ENCODE peak calls at places on chromosomes 3 and 15, in eight cellular contexts. Y is NAMALWA; T is stimulated activated CD4-positive, alpha-beta T cell treated with anti-CD3 and anti-CD28 coated beads, Interleukin-15, amount 100 ng/mL, for 24 hours; G is mucosa of descending colon; Z is Right ventricle myocardium superior; C is nephron progenitor cell; W is lung microvascular endothelial cell; L is T-helper 1 cell. U is an unnamed sample.

GRCh38 chr15:58517252-58517681 is 85.5 kb downstream of the LIPC start:
- DNase-seq in Z (no peak), T (peak; percentile 16), G (no peak), L (no peak), Y (peak; percentile 5), C (no peak), W (no peak), U (no peak)

GRCh38 chr15:79316864-79317263 is 6.0 kb downstream of the TMED3 start:
- DNase-seq in Z (no peak), T (no peak), G (no peak), C (no peak), Y (no peak), W (no peak), L (no peak), U (no peak)

GRCh38 chr15:78810377-78811123 is 714 bp downstream of the ADAMTS7 start:
- DNase-seq in W (peak; percentile 62), C (peak; percentile 69), Z (peak; percentile 85), Y (no peak), G (peak; percentile 71), T (peak; percentile 14), L (no peak), U (no peak)

GRCh38 chr3:105255351-105255750 is 111.4 kb upstream of the ALCAM start:
- DNase-seq in L (no peak), G (no peak), T (no peak), W (peak; percentile 16), C (no peak), Y (no peak), Z (no peak), U (no peak)

GRCh38 chr15:63052961-63053698 is 10.6 kb downstream of the TPM1 start:
- DNase-seq in L (no peak), Y (no peak), G (no peak), Z (peak; percentile 66), T (no peak), C (peak; percentile 22), W (no peak), U (no peak)

GRCh38 chr3:194204036-194204792 is 68.3 kb downstream of the HES1 start:
- DNase-seq in L (no peak), Z (no peak), W (no peak), C (peak; percentile 56), Y (no peak), G (peak; percentile 39), T (peak; percentile 44), U (no peak)

GRCh38 chr3:12194209-12194608 is 35.5 kb upstream of the TIMP4 start:
- DNase-seq in G (no peak), L (no peak), T (no peak), Y (no peak), Z (no peak), W (peak; percentile 57), C (no peak), U (no peak)

GRCh38 chr15:85652457-85652856 is 142.3 kb downstream of the KLHL25 start:
- DNase-seq in T (no peak), Y (no peak), L (no peak), W (peak; percentile 41), G (no peak), Z (no peak), C (no peak), U (no peak)

GRCh38 chr3:113002676-113003075 is 11.9 kb downstream of the GTPBP8 start:
- DNase-seq in C (no peak), L (peak; percentile 17), W (peak; percentile 18), T (peak; percentile 45), Z (no peak), G (no peak), Y (no peak), U (no peak)

GRCh38 chr3:23992051-23992628 is 47.1 kb downstream of the NR1D2 start:
- DNase-seq in G (no peak), L (no peak), W (peak; percentile 83), T (no peak), Y (no peak), Z (no peak), C (no peak), U (no peak)

GRCh38 chr15:77030928-77031375 is 36.0 kb downstream of the PSTPIP1 start:
- DNase-seq in W (no peak), Y (no peak), L (no peak), Z (peak; percentile 26), C (no peak), T (peak; percentile 1), G (peak; percentile 30), U (no peak)

GRCh38 chr15:72599855-72600464 is 54.5 kb upstream of the GOLGA6B start:
- DNase-seq in Y (peak; percentile 67), W (peak; percentile 63), C (peak; percentile 43), G (no peak), T (peak; percentile 29), Z (no peak), L (no peak), U (no peak)

GRCh38 chr3:194396897-194397756 is 1.9 kb downstream of the GP5 start:
- DNase-seq in Z (no peak), G (peak; percentile 38), C (no peak), Y (no peak), L (no peak), T (peak; percentile 55), W (peak; percentile 21), U (peak; percentile 14)

GRCh38 chr3:128879125-128879969 is at the start of gene ACAD9:
- DNase-seq in W (peak; percentile 99), T (peak; percentile 97), G (peak; percentile 99), C (peak; percentile 97), L (peak; percentile 95), Y (peak; percentile 99), Z (peak; percentile 99), U (peak; percentile 96)

GRCh38 chr3:115423170-115423569 is 200.1 kb upstream of the GAP43 start:
- DNase-seq in W (no peak), G (no peak), Z (no peak), C (no peak), L (no peak), Y (no peak), T (no peak), U (no peak)

GRCh38 chr3:11591401-11592266 is 52.1 kb downstream of the VGLL4 start:
- DNase-seq in Z (peak; percentile 78), C (peak; percentile 24), L (no peak), G (no peak), Y (no peak), W (peak; percentile 72), T (no peak), U (no peak)

GRCh38 chr3:66673305-66673704 is 172.5 kb upstream of the LRIG1 start:
- DNase-seq in W (no peak), L (no peak), Y (no peak), T (no peak), C (no peak), Z (no peak), G (no peak), U (no peak)

GRCh38 chr3:112446343-112446742 is 52.9 kb downstream of the BTLA start:
- DNase-seq in Z (no peak), L (no peak), C (no peak), W (no peak), G (no peak), Y (no peak), T (no peak), U (no peak)

GRCh38 chr15:48176097-48176496 is 2.0 kb downstream of the MYEF2 start:
- DNase-seq in C (no peak), Z (no peak), W (peak; percentile 44), T (no peak), Y (no peak), G (no peak), L (no peak), U (no peak)

GRCh38 chr15:81982808-81983207 is 63.0 kb downstream of the MEX3B start:
- DNase-seq in G (no peak), Z (no peak), W (no peak), T (no peak), L (no peak), Y (no peak), C (no peak), U (no peak)

GRCh38 chr3:123695731-123696640 is 111.1 kb upstream of the HACD2 start:
- DNase-seq in C (no peak), Y (no peak), W (peak; percentile 36), Z (no peak), T (no peak), L (no peak), G (no peak), U (no peak)

GRCh38 chr3:148232409-148232808 is 465.3 kb upstream of the AGTR1 start:
- DNase-seq in T (no peak), Z (no peak), W (no peak), Y (no peak), C (no peak), L (no peak), G (no peak), U (no peak)

GRCh38 chr15:39898317-39898716 is 21.7 kb downstream of the GPR176 start:
- DNase-seq in C (no peak), L (no peak), Z (no peak), G (no peak), Y (no peak), T (no peak), W (no peak), U (no peak)

GRCh38 chr3:42192334-42193200 is 73.4 kb downstream of the CCK start:
- DNase-seq in W (peak; percentile 25), L (no peak), T (no peak), C (no peak), Y (no peak), Z (no peak), G (no peak), U (no peak)

GRCh38 chr3:190076601-190077444 is 43.9 kb downstream of the P3H2 start:
- DNase-seq in Z (no peak), T (no peak), W (peak; percentile 97), C (peak; percentile 44), L (no peak), Y (no peak), G (no peak), U (no peak)

GRCh38 chr3:23864954-23865353 is 51.8 kb downstream of the NKIRAS1 start:
- DNase-seq in W (peak; percentile 17), G (no peak), Y (no peak), Z (no peak), C (no peak), T (no peak), L (no peak), U (no peak)

GRCh38 chr15:37789881-37790280 is 144.6 kb upstream of the TMCO5A start:
- DNase-seq in L (no peak), G (no peak), Y (no peak), C (no peak), Z (no peak), W (peak; percentile 33), T (no peak), U (no peak)

GRCh38 chr3:52432225-52432624 is 12.7 kb downstream of the SEMA3G start:
- DNase-seq in L (no peak), C (no peak), G (no peak), W (no peak), Y (no peak), T (no peak), Z (no peak), U (no peak)

GRCh38 chr3:191795196-191795595 is 334.2 kb downstream of the PYDC2 start:
- DNase-seq in L (no peak), T (no peak), W (no peak), C (no peak), Y (no peak), Z (no peak), G (no peak), U (no peak)

GRCh38 chr3:108430540-108430939 is 79.9 kb downstream of the MYH15 start:
- DNase-seq in C (no peak), T (no peak), L (no peak), Y (no peak), W (no peak), G (no peak), Z (no peak), U (no peak)

GRCh38 chr3:40975711-40976121 is 223.6 kb upstream of the CTNNB1 start:
- DNase-seq in T (no peak), G (no peak), Y (no peak), L (no peak), Z (no peak), W (peak; percentile 98), C (no peak), U (no peak)

GRCh38 chr3:14861031-14861430 is 42.3 kb downstream of the FGD5 start:
- DNase-seq in L (no peak), C (no peak), G (no peak), T (no peak), Y (no peak), Z (no peak), W (peak; percentile 70), U (no peak)

GRCh38 chr3:36058404-36059035 is 321.8 kb upstream of the STAC start:
- DNase-seq in G (no peak), C (no peak), W (no peak), T (no peak), Y (no peak), Z (no peak), L (no peak), U (no peak)

GRCh38 chr3:138696661-138697370 is 88.2 kb downstream of the FAIM start:
- DNase-seq in C (no peak), T (no peak), Y (no peak), G (no peak), Z (no peak), W (no peak), L (no peak), U (no peak)